ENCODE peak calls at places on chromosomes 4 and X, in eight cellular contexts. One of them, this sample, is unnamed.

GRCh38 chr4:65139998-65140397 is 530.3 kb downstream of the EPHA5 start:
- DNase-seq in Ammon's horn: no peak
- DNase-seq in epithelial cell of proximal tubule: no peak
- DNase-seq in glutamatergic neuron: no peak
- DNase-seq in HuH-7.5: no peak
- DNase-seq in GM18507: no peak
- DNase-seq in BE2C: no peak
- DNase-seq in activated CD4-positive, alpha-beta T cell treated with anti-CD3 and anti-CD28 coated beads for 24 hours: no peak
- DNase-seq in this sample: no peak

GRCh38 chrX:148976571-148976970 is 476.2 kb downstream of the AFF2 start:
- DNase-seq in Ammon's horn: no peak
- DNase-seq in epithelial cell of proximal tubule: no peak
- DNase-seq in glutamatergic neuron: no peak
- DNase-seq in HuH-7.5: no peak
- DNase-seq in GM18507: no peak
- DNase-seq in BE2C: no peak
- DNase-seq in activated CD4-positive, alpha-beta T cell treated with anti-CD3 and anti-CD28 coated beads for 24 hours: no peak
- DNase-seq in this sample: no peak

GRCh38 chr4:94486372-94486801 is 34.6 kb downstream of the PDLIM5 start:
- DNase-seq in Ammon's horn: no peak
- DNase-seq in epithelial cell of proximal tubule: no peak
- DNase-seq in glutamatergic neuron: no peak
- DNase-seq in HuH-7.5: no peak
- DNase-seq in GM18507: no peak
- DNase-seq in BE2C: no peak
- DNase-seq in activated CD4-positive, alpha-beta T cell treated with anti-CD3 and anti-CD28 coated beads for 24 hours: no peak
- DNase-seq in this sample: no peak

GRCh38 chrX:11064851-11065600 is 46.1 kb upstream of the HCCS start:
- DNase-seq in Ammon's horn: peak
- DNase-seq in epithelial cell of proximal tubule: no peak
- DNase-seq in glutamatergic neuron: no peak
- DNase-seq in HuH-7.5: no peak
- DNase-seq in GM18507: no peak
- DNase-seq in BE2C: no peak
- DNase-seq in activated CD4-positive, alpha-beta T cell treated with anti-CD3 and anti-CD28 coated beads for 24 hours: no peak
- DNase-seq in this sample: no peak

GRCh38 chrX:41335590-41336331 is 1.8 kb downstream of the DDX3X start:
- DNase-seq in Ammon's horn: no peak
- DNase-seq in epithelial cell of proximal tubule: no peak
- DNase-seq in glutamatergic neuron: no peak
- DNase-seq in HuH-7.5: no peak
- DNase-seq in GM18507: no peak
- DNase-seq in BE2C: no peak
- DNase-seq in activated CD4-positive, alpha-beta T cell treated with anti-CD3 and anti-CD28 coated beads for 24 hours: no peak
- DNase-seq in this sample: no peak

GRCh38 chrX:72069380-72070160 is 62.1 kb downstream of the RTL5 start:
- DNase-seq in Ammon's horn: no peak
- DNase-seq in epithelial cell of proximal tubule: no peak
- DNase-seq in glutamatergic neuron: no peak
- DNase-seq in HuH-7.5: no peak
- DNase-seq in GM18507: no peak
- DNase-seq in BE2C: peak
- DNase-seq in activated CD4-positive, alpha-beta T cell treated with anti-CD3 and anti-CD28 coated beads for 24 hours: no peak
- DNase-seq in this sample: no peak

GRCh38 chrX:10615931-10616780 is 4.2 kb downstream of the MID1 start:
- DNase-seq in Ammon's horn: peak
- DNase-seq in epithelial cell of proximal tubule: no peak
- DNase-seq in glutamatergic neuron: peak
- DNase-seq in HuH-7.5: peak
- DNase-seq in GM18507: no peak
- DNase-seq in BE2C: peak
- DNase-seq in activated CD4-positive, alpha-beta T cell treated with anti-CD3 and anti-CD28 coated beads for 24 hours: no peak
- DNase-seq in this sample: peak

GRCh38 chr4:152385551-152385950 is 150.3 kb downstream of the FBXW7 start:
- DNase-seq in Ammon's horn: peak
- DNase-seq in epithelial cell of proximal tubule: no peak
- DNase-seq in glutamatergic neuron: peak
- DNase-seq in HuH-7.5: no peak
- DNase-seq in GM18507: no peak
- DNase-seq in BE2C: no peak
- DNase-seq in activated CD4-positive, alpha-beta T cell treated with anti-CD3 and anti-CD28 coated beads for 24 hours: no peak
- DNase-seq in this sample: peak

GRCh38 chrX:110081740-110082139 is 78.8 kb downstream of the TMEM164 start:
- DNase-seq in Ammon's horn: no peak
- DNase-seq in epithelial cell of proximal tubule: no peak
- DNase-seq in glutamatergic neuron: no peak
- DNase-seq in HuH-7.5: no peak
- DNase-seq in GM18507: no peak
- DNase-seq in BE2C: no peak
- DNase-seq in activated CD4-positive, alpha-beta T cell treated with anti-CD3 and anti-CD28 coated beads for 24 hours: no peak
- DNase-seq in this sample: no peak

GRCh38 chrX:22040184-22040583 is 8.1 kb downstream of the PHEX start:
- DNase-seq in Ammon's horn: no peak
- DNase-seq in epithelial cell of proximal tubule: no peak
- DNase-seq in glutamatergic neuron: no peak
- DNase-seq in HuH-7.5: no peak
- DNase-seq in GM18507: no peak
- DNase-seq in BE2C: no peak
- DNase-seq in activated CD4-positive, alpha-beta T cell treated with anti-CD3 and anti-CD28 coated beads for 24 hours: no peak
- DNase-seq in this sample: no peak

GRCh38 chr4:148052448-148052847 is 320.6 kb downstream of the ARHGAP10 start:
- DNase-seq in Ammon's horn: no peak
- DNase-seq in epithelial cell of proximal tubule: no peak
- DNase-seq in glutamatergic neuron: no peak
- DNase-seq in HuH-7.5: no peak
- DNase-seq in GM18507: no peak
- DNase-seq in BE2C: no peak
- DNase-seq in activated CD4-positive, alpha-beta T cell treated with anti-CD3 and anti-CD28 coated beads for 24 hours: no peak
- DNase-seq in this sample: no peak

GRCh38 chrX:41688154-41688553 is 619 bp upstream of the GPR34 start:
- DNase-seq in Ammon's horn: no peak
- DNase-seq in epithelial cell of proximal tubule: no peak
- DNase-seq in glutamatergic neuron: no peak
- DNase-seq in HuH-7.5: no peak
- DNase-seq in GM18507: no peak
- DNase-seq in BE2C: no peak
- DNase-seq in activated CD4-positive, alpha-beta T cell treated with anti-CD3 and anti-CD28 coated beads for 24 hours: no peak
- DNase-seq in this sample: no peak

GRCh38 chr4:89724716-89725115 is 112.2 kb downstream of the SNCA start:
- DNase-seq in Ammon's horn: no peak
- DNase-seq in epithelial cell of proximal tubule: no peak
- DNase-seq in glutamatergic neuron: no peak
- DNase-seq in HuH-7.5: no peak
- DNase-seq in GM18507: no peak
- DNase-seq in BE2C: no peak
- DNase-seq in activated CD4-positive, alpha-beta T cell treated with anti-CD3 and anti-CD28 coated beads for 24 hours: no peak
- DNase-seq in this sample: no peak

GRCh38 chrX:14051416-14051815 is 21.7 kb upstream of the GEMIN8 start:
- DNase-seq in Ammon's horn: no peak
- DNase-seq in epithelial cell of proximal tubule: no peak
- DNase-seq in glutamatergic neuron: no peak
- DNase-seq in HuH-7.5: no peak
- DNase-seq in GM18507: no peak
- DNase-seq in BE2C: no peak
- DNase-seq in activated CD4-positive, alpha-beta T cell treated with anti-CD3 and anti-CD28 coated beads for 24 hours: no peak
- DNase-seq in this sample: no peak

GRCh38 chr4:85726555-85726954 is 251.6 kb downstream of the ARHGAP24 start:
- DNase-seq in Ammon's horn: no peak
- DNase-seq in epithelial cell of proximal tubule: no peak
- DNase-seq in glutamatergic neuron: no peak
- DNase-seq in HuH-7.5: no peak
- DNase-seq in GM18507: no peak
- DNase-seq in BE2C: no peak
- DNase-seq in activated CD4-positive, alpha-beta T cell treated with anti-CD3 and anti-CD28 coated beads for 24 hours: no peak
- DNase-seq in this sample: no peak

GRCh38 chrX:19354625-19355024 is 10.9 kb downstream of the PDHA1 start:
- DNase-seq in Ammon's horn: no peak
- DNase-seq in epithelial cell of proximal tubule: no peak
- DNase-seq in glutamatergic neuron: no peak
- DNase-seq in HuH-7.5: no peak
- DNase-seq in GM18507: no peak
- DNase-seq in BE2C: no peak
- DNase-seq in activated CD4-positive, alpha-beta T cell treated with anti-CD3 and anti-CD28 coated beads for 24 hours: no peak
- DNase-seq in this sample: no peak

GRCh38 chrX:35046646-35047231 is 104.1 kb downstream of the FAM47B start:
- DNase-seq in Ammon's horn: no peak
- DNase-seq in epithelial cell of proximal tubule: no peak
- DNase-seq in glutamatergic neuron: no peak
- DNase-seq in HuH-7.5: no peak
- DNase-seq in GM18507: no peak
- DNase-seq in BE2C: no peak
- DNase-seq in activated CD4-positive, alpha-beta T cell treated with anti-CD3 and anti-CD28 coated beads for 24 hours: no peak
- DNase-seq in this sample: no peak

GRCh38 chr4:15585331-15585730 is 69.8 kb downstream of the FBXL5 start:
- DNase-seq in Ammon's horn: no peak
- DNase-seq in epithelial cell of proximal tubule: no peak
- DNase-seq in glutamatergic neuron: no peak
- DNase-seq in HuH-7.5: no peak
- DNase-seq in GM18507: no peak
- DNase-seq in BE2C: no peak
- DNase-seq in activated CD4-positive, alpha-beta T cell treated with anti-CD3 and anti-CD28 coated beads for 24 hours: no peak
- DNase-seq in this sample: no peak

GRCh38 chr4:87192155-87192919 is 28.1 kb downstream of the KLHL8 start:
- DNase-seq in Ammon's horn: no peak
- DNase-seq in epithelial cell of proximal tubule: no peak
- DNase-seq in glutamatergic neuron: no peak
- DNase-seq in HuH-7.5: no peak
- DNase-seq in GM18507: no peak
- DNase-seq in BE2C: no peak
- DNase-seq in activated CD4-positive, alpha-beta T cell treated with anti-CD3 and anti-CD28 coated beads for 24 hours: no peak
- DNase-seq in this sample: no peak